ENCODE peak calls at places on chromosomes 2 and 18, in seven cellular contexts. One of them, this sample, is unnamed.

GRCh38 chr18:13216092-13216582 is 2.4 kb upstream of the LDLRAD4 start:
- DNase-seq in astrocyte of the spinal cord: peak
- DNase-seq in GM04504: peak
- DNase-seq in HTR-8/SVneo: peak
- DNase-seq in fibroblast of the aortic adventitia: peak
- DNase-seq in stimulated activated CD4-positive, alpha-beta T cell treated with anti-CD3 and anti-CD28 coated beads, TNF-alpha, amount 100 ng/mL, for 24 hours: peak
- DNase-seq in upper lobe of left lung: no peak
- DNase-seq in this sample: peak

GRCh38 chr2:98252394-98252793 is 93.9 kb upstream of the CNGA3 start:
- DNase-seq in astrocyte of the spinal cord: no peak
- DNase-seq in fibroblast of the aortic adventitia: no peak
- DNase-seq in GM04504: no peak
- DNase-seq in upper lobe of left lung: no peak
- DNase-seq in HTR-8/SVneo: no peak
- DNase-seq in stimulated activated CD4-positive, alpha-beta T cell treated with anti-CD3 and anti-CD28 coated beads, TNF-alpha, amount 100 ng/mL, for 24 hours: no peak
- DNase-seq in this sample: no peak

GRCh38 chr2:11896386-11896785 is 150.0 kb downstream of the LPIN1 start:
- DNase-seq in upper lobe of left lung: no peak
- DNase-seq in HTR-8/SVneo: no peak
- DNase-seq in stimulated activated CD4-positive, alpha-beta T cell treated with anti-CD3 and anti-CD28 coated beads, TNF-alpha, amount 100 ng/mL, for 24 hours: no peak
- DNase-seq in GM04504: no peak
- DNase-seq in astrocyte of the spinal cord: peak
- DNase-seq in fibroblast of the aortic adventitia: no peak
- DNase-seq in this sample: no peak

GRCh38 chr2:199861116-199861774 is 10.3 kb upstream of the FTCDNL1 start:
- DNase-seq in HTR-8/SVneo: peak
- DNase-seq in upper lobe of left lung: no peak
- DNase-seq in astrocyte of the spinal cord: peak
- DNase-seq in GM04504: no peak
- DNase-seq in fibroblast of the aortic adventitia: peak
- DNase-seq in stimulated activated CD4-positive, alpha-beta T cell treated with anti-CD3 and anti-CD28 coated beads, TNF-alpha, amount 100 ng/mL, for 24 hours: no peak
- DNase-seq in this sample: no peak

GRCh38 chr2:26072925-26073768 is 39.3 kb downstream of the RAB10 start:
- DNase-seq in fibroblast of the aortic adventitia: peak
- DNase-seq in upper lobe of left lung: no peak
- DNase-seq in HTR-8/SVneo: no peak
- DNase-seq in astrocyte of the spinal cord: no peak
- DNase-seq in GM04504: no peak
- DNase-seq in stimulated activated CD4-positive, alpha-beta T cell treated with anti-CD3 and anti-CD28 coated beads, TNF-alpha, amount 100 ng/mL, for 24 hours: no peak
- DNase-seq in this sample: no peak

GRCh38 chr2:150357770-150358467 is 129.5 kb downstream of the RND3 start:
- DNase-seq in HTR-8/SVneo: no peak
- DNase-seq in stimulated activated CD4-positive, alpha-beta T cell treated with anti-CD3 and anti-CD28 coated beads, TNF-alpha, amount 100 ng/mL, for 24 hours: no peak
- DNase-seq in upper lobe of left lung: no peak
- DNase-seq in astrocyte of the spinal cord: no peak
- DNase-seq in GM04504: no peak
- DNase-seq in fibroblast of the aortic adventitia: peak
- DNase-seq in this sample: no peak

GRCh38 chr2:54380627-54381026 is 75.5 kb upstream of the SPTBN1 start:
- DNase-seq in GM04504: no peak
- DNase-seq in upper lobe of left lung: no peak
- DNase-seq in astrocyte of the spinal cord: peak
- DNase-seq in fibroblast of the aortic adventitia: no peak
- DNase-seq in HTR-8/SVneo: no peak
- DNase-seq in stimulated activated CD4-positive, alpha-beta T cell treated with anti-CD3 and anti-CD28 coated beads, TNF-alpha, amount 100 ng/mL, for 24 hours: no peak
- DNase-seq in this sample: no peak

GRCh38 chr2:114550895-114551793 is 108.7 kb downstream of the DPP10 start:
- DNase-seq in fibroblast of the aortic adventitia: peak
- DNase-seq in GM04504: no peak
- DNase-seq in upper lobe of left lung: no peak
- DNase-seq in HTR-8/SVneo: peak
- DNase-seq in astrocyte of the spinal cord: peak
- DNase-seq in stimulated activated CD4-positive, alpha-beta T cell treated with anti-CD3 and anti-CD28 coated beads, TNF-alpha, amount 100 ng/mL, for 24 hours: peak
- DNase-seq in this sample: peak

GRCh38 chr2:82599021-82599420 is 1860.1 kb downstream of the SUCLG1 start:
- DNase-seq in stimulated activated CD4-positive, alpha-beta T cell treated with anti-CD3 and anti-CD28 coated beads, TNF-alpha, amount 100 ng/mL, for 24 hours: no peak
- DNase-seq in GM04504: no peak
- DNase-seq in fibroblast of the aortic adventitia: no peak
- DNase-seq in astrocyte of the spinal cord: no peak
- DNase-seq in upper lobe of left lung: no peak
- DNase-seq in HTR-8/SVneo: no peak
- DNase-seq in this sample: no peak

GRCh38 chr2:237695201-237695780 is 67.9 kb downstream of the LRRFIP1 start:
- DNase-seq in astrocyte of the spinal cord: peak
- DNase-seq in fibroblast of the aortic adventitia: peak
- DNase-seq in upper lobe of left lung: no peak
- DNase-seq in GM04504: peak
- DNase-seq in stimulated activated CD4-positive, alpha-beta T cell treated with anti-CD3 and anti-CD28 coated beads, TNF-alpha, amount 100 ng/mL, for 24 hours: no peak
- DNase-seq in HTR-8/SVneo: peak
- DNase-seq in this sample: peak

GRCh38 chr2:61443342-61444041 is 27.4 kb downstream of the USP34 start:
- DNase-seq in upper lobe of left lung: no peak
- DNase-seq in stimulated activated CD4-positive, alpha-beta T cell treated with anti-CD3 and anti-CD28 coated beads, TNF-alpha, amount 100 ng/mL, for 24 hours: no peak
- DNase-seq in astrocyte of the spinal cord: no peak
- DNase-seq in GM04504: no peak
- DNase-seq in HTR-8/SVneo: no peak
- DNase-seq in fibroblast of the aortic adventitia: no peak
- DNase-seq in this sample: no peak

GRCh38 chr18:68740966-68741365 is 26.1 kb upstream of the TMX3 start:
- DNase-seq in astrocyte of the spinal cord: no peak
- DNase-seq in stimulated activated CD4-positive, alpha-beta T cell treated with anti-CD3 and anti-CD28 coated beads, TNF-alpha, amount 100 ng/mL, for 24 hours: no peak
- DNase-seq in HTR-8/SVneo: no peak
- DNase-seq in fibroblast of the aortic adventitia: no peak
- DNase-seq in GM04504: no peak
- DNase-seq in upper lobe of left lung: no peak
- DNase-seq in this sample: no peak

GRCh38 chr2:219687266-219687665 is 59.8 kb downstream of the SLC4A3 start:
- DNase-seq in GM04504: no peak
- DNase-seq in astrocyte of the spinal cord: peak
- DNase-seq in stimulated activated CD4-positive, alpha-beta T cell treated with anti-CD3 and anti-CD28 coated beads, TNF-alpha, amount 100 ng/mL, for 24 hours: no peak
- DNase-seq in upper lobe of left lung: no peak
- DNase-seq in HTR-8/SVneo: no peak
- DNase-seq in fibroblast of the aortic adventitia: peak
- DNase-seq in this sample: no peak

GRCh38 chr18:75502286-75502685 is 74.8 kb upstream of the SMIM21 start:
- DNase-seq in astrocyte of the spinal cord: no peak
- DNase-seq in HTR-8/SVneo: no peak
- DNase-seq in stimulated activated CD4-positive, alpha-beta T cell treated with anti-CD3 and anti-CD28 coated beads, TNF-alpha, amount 100 ng/mL, for 24 hours: no peak
- DNase-seq in GM04504: no peak
- DNase-seq in upper lobe of left lung: no peak
- DNase-seq in fibroblast of the aortic adventitia: peak
- DNase-seq in this sample: no peak

GRCh38 chr2:44450082-44450481 is 88.3 kb downstream of the CAMKMT start:
- DNase-seq in HTR-8/SVneo: no peak
- DNase-seq in fibroblast of the aortic adventitia: no peak
- DNase-seq in GM04504: no peak
- DNase-seq in astrocyte of the spinal cord: no peak
- DNase-seq in upper lobe of left lung: no peak
- DNase-seq in stimulated activated CD4-positive, alpha-beta T cell treated with anti-CD3 and anti-CD28 coated beads, TNF-alpha, amount 100 ng/mL, for 24 hours: no peak
- DNase-seq in this sample: no peak

GRCh38 chr2:30680121-30680520 is 127.1 kb downstream of the CAPN13 start:
- DNase-seq in stimulated activated CD4-positive, alpha-beta T cell treated with anti-CD3 and anti-CD28 coated beads, TNF-alpha, amount 100 ng/mL, for 24 hours: no peak
- DNase-seq in upper lobe of left lung: no peak
- DNase-seq in astrocyte of the spinal cord: no peak
- DNase-seq in HTR-8/SVneo: no peak
- DNase-seq in GM04504: no peak
- DNase-seq in fibroblast of the aortic adventitia: no peak
- DNase-seq in this sample: no peak

GRCh38 chr18:10022365-10022764 is 108.5 kb downstream of the VAPA start:
- DNase-seq in GM04504: no peak
- DNase-seq in astrocyte of the spinal cord: no peak
- DNase-seq in upper lobe of left lung: no peak
- DNase-seq in fibroblast of the aortic adventitia: no peak
- DNase-seq in stimulated activated CD4-positive, alpha-beta T cell treated with anti-CD3 and anti-CD28 coated beads, TNF-alpha, amount 100 ng/mL, for 24 hours: no peak
- DNase-seq in HTR-8/SVneo: no peak
- DNase-seq in this sample: no peak

GRCh38 chr2:161414385-161415040 is 1.6 kb upstream of the TBR1 start:
- DNase-seq in HTR-8/SVneo: no peak
- DNase-seq in fibroblast of the aortic adventitia: peak
- DNase-seq in stimulated activated CD4-positive, alpha-beta T cell treated with anti-CD3 and anti-CD28 coated beads, TNF-alpha, amount 100 ng/mL, for 24 hours: no peak
- DNase-seq in upper lobe of left lung: peak
- DNase-seq in astrocyte of the spinal cord: peak
- DNase-seq in GM04504: no peak
- DNase-seq in this sample: no peak

GRCh38 chr2:46978696-46979095 is 63.1 kb upstream of the MCFD2 start:
- DNase-seq in fibroblast of the aortic adventitia: no peak
- DNase-seq in stimulated activated CD4-positive, alpha-beta T cell treated with anti-CD3 and anti-CD28 coated beads, TNF-alpha, amount 100 ng/mL, for 24 hours: no peak
- DNase-seq in HTR-8/SVneo: no peak
- DNase-seq in upper lobe of left lung: no peak
- DNase-seq in astrocyte of the spinal cord: no peak
- DNase-seq in GM04504: no peak
- DNase-seq in this sample: peak

GRCh38 chr2:38406597-38407110 is 29.6 kb upstream of the ATL2 start:
- DNase-seq in astrocyte of the spinal cord: no peak
- DNase-seq in fibroblast of the aortic adventitia: peak
- DNase-seq in upper lobe of left lung: no peak
- DNase-seq in GM04504: no peak
- DNase-seq in stimulated activated CD4-positive, alpha-beta T cell treated with anti-CD3 and anti-CD28 coated beads, TNF-alpha, amount 100 ng/mL, for 24 hours: no peak
- DNase-seq in HTR-8/SVneo: no peak
- DNase-seq in this sample: no peak

GRCh38 chr2:30780776-30781330 is 26.4 kb downstream of the CAPN13 start:
- DNase-seq in stimulated activated CD4-positive, alpha-beta T cell treated with anti-CD3 and anti-CD28 coated beads, TNF-alpha, amount 100 ng/mL, for 24 hours: no peak
- DNase-seq in GM04504: no peak
- DNase-seq in fibroblast of the aortic adventitia: no peak
- DNase-seq in upper lobe of left lung: no peak
- DNase-seq in astrocyte of the spinal cord: no peak
- DNase-seq in HTR-8/SVneo: no peak
- DNase-seq in this sample: no peak

GRCh38 chr2:40197121-40197520 is 254.8 kb downstream of the SLC8A1 start:
- DNase-seq in HTR-8/SVneo: no peak
- DNase-seq in GM04504: no peak
- DNase-seq in upper lobe of left lung: no peak
- DNase-seq in astrocyte of the spinal cord: no peak
- DNase-seq in stimulated activated CD4-positive, alpha-beta T cell treated with anti-CD3 and anti-CD28 coated beads, TNF-alpha, amount 100 ng/mL, for 24 hours: no peak
- DNase-seq in fibroblast of the aortic adventitia: no peak
- DNase-seq in this sample: no peak

GRCh38 chr2:231198291-231199173 is at the start of gene ARMC9:
- DNase-seq in fibroblast of the aortic adventitia: peak
- DNase-seq in GM04504: no peak
- DNase-seq in astrocyte of the spinal cord: peak
- DNase-seq in upper lobe of left lung: peak
- DNase-seq in HTR-8/SVneo: peak
- DNase-seq in stimulated activated CD4-positive, alpha-beta T cell treated with anti-CD3 and anti-CD28 coated beads, TNF-alpha, amount 100 ng/mL, for 24 hours: peak
- DNase-seq in this sample: peak

GRCh38 chr2:209358992-209359391 is 64.9 kb upstream of the MAP2 start:
- DNase-seq in stimulated activated CD4-positive, alpha-beta T cell treated with anti-CD3 and anti-CD28 coated beads, TNF-alpha, amount 100 ng/mL, for 24 hours: no peak
- DNase-seq in HTR-8/SVneo: no peak
- DNase-seq in GM04504: no peak
- DNase-seq in upper lobe of left lung: no peak
- DNase-seq in astrocyte of the spinal cord: no peak
- DNase-seq in fibroblast of the aortic adventitia: no peak
- DNase-seq in this sample: no peak

GRCh38 chr2:72916743-72917137 is 579 bp upstream of the EMX1 start:
- DNase-seq in HTR-8/SVneo: no peak
- DNase-seq in upper lobe of left lung: peak
- DNase-seq in fibroblast of the aortic adventitia: no peak
- DNase-seq in GM04504: no peak
- DNase-seq in stimulated activated CD4-positive, alpha-beta T cell treated with anti-CD3 and anti-CD28 coated beads, TNF-alpha, amount 100 ng/mL, for 24 hours: no peak
- DNase-seq in astrocyte of the spinal cord: no peak
- DNase-seq in this sample: no peak

GRCh38 chr18:27461957-27462356 is 276.8 kb upstream of the CHST9 start:
- DNase-seq in astrocyte of the spinal cord: no peak
- DNase-seq in fibroblast of the aortic adventitia: no peak
- DNase-seq in GM04504: no peak
- DNase-seq in stimulated activated CD4-positive, alpha-beta T cell treated with anti-CD3 and anti-CD28 coated beads, TNF-alpha, amount 100 ng/mL, for 24 hours: no peak
- DNase-seq in upper lobe of left lung: no peak
- DNase-seq in HTR-8/SVneo: no peak
- DNase-seq in this sample: no peak

GRCh38 chr2:3334392-3334791 is 43.2 kb downstream of the EIPR1 start:
- DNase-seq in upper lobe of left lung: no peak
- DNase-seq in GM04504: no peak
- DNase-seq in astrocyte of the spinal cord: no peak
- DNase-seq in stimulated activated CD4-positive, alpha-beta T cell treated with anti-CD3 and anti-CD28 coated beads, TNF-alpha, amount 100 ng/mL, for 24 hours: no peak
- DNase-seq in fibroblast of the aortic adventitia: peak
- DNase-seq in HTR-8/SVneo: no peak
- DNase-seq in this sample: no peak

GRCh38 chr2:156017486-156017885 is 315.0 kb downstream of the NR4A2 start:
- DNase-seq in stimulated activated CD4-positive, alpha-beta T cell treated with anti-CD3 and anti-CD28 coated beads, TNF-alpha, amount 100 ng/mL, for 24 hours: no peak
- DNase-seq in upper lobe of left lung: no peak
- DNase-seq in HTR-8/SVneo: no peak
- DNase-seq in fibroblast of the aortic adventitia: no peak
- DNase-seq in GM04504: no peak
- DNase-seq in astrocyte of the spinal cord: no peak
- DNase-seq in this sample: no peak

GRCh38 chr2:17719562-17720371 is 33.8 kb downstream of the SMC6 start:
- DNase-seq in HTR-8/SVneo: peak
- DNase-seq in GM04504: no peak
- DNase-seq in fibroblast of the aortic adventitia: peak
- DNase-seq in astrocyte of the spinal cord: peak
- DNase-seq in upper lobe of left lung: no peak
- DNase-seq in stimulated activated CD4-positive, alpha-beta T cell treated with anti-CD3 and anti-CD28 coated beads, TNF-alpha, amount 100 ng/mL, for 24 hours: no peak
- DNase-seq in this sample: no peak

GRCh38 chr2:207061181-207061580 is 104.6 kb downstream of the KLF7 start:
- DNase-seq in upper lobe of left lung: no peak
- DNase-seq in GM04504: no peak
- DNase-seq in astrocyte of the spinal cord: no peak
- DNase-seq in fibroblast of the aortic adventitia: no peak
- DNase-seq in stimulated activated CD4-positive, alpha-beta T cell treated with anti-CD3 and anti-CD28 coated beads, TNF-alpha, amount 100 ng/mL, for 24 hours: no peak
- DNase-seq in HTR-8/SVneo: no peak
- DNase-seq in this sample: no peak

GRCh38 chr2:161100216-161100615 is 60.0 kb upstream of the TANK start:
- DNase-seq in GM04504: no peak
- DNase-seq in stimulated activated CD4-positive, alpha-beta T cell treated with anti-CD3 and anti-CD28 coated beads, TNF-alpha, amount 100 ng/mL, for 24 hours: no peak
- DNase-seq in astrocyte of the spinal cord: no peak
- DNase-seq in HTR-8/SVneo: no peak
- DNase-seq in fibroblast of the aortic adventitia: no peak
- DNase-seq in upper lobe of left lung: no peak
- DNase-seq in this sample: no peak

GRCh38 chr18:79805211-79805862 is 7.6 kb downstream of the KCNG2 start:
- DNase-seq in fibroblast of the aortic adventitia: no peak
- DNase-seq in GM04504: no peak
- DNase-seq in upper lobe of left lung: no peak
- DNase-seq in stimulated activated CD4-positive, alpha-beta T cell treated with anti-CD3 and anti-CD28 coated beads, TNF-alpha, amount 100 ng/mL, for 24 hours: no peak
- DNase-seq in astrocyte of the spinal cord: no peak
- DNase-seq in HTR-8/SVneo: no peak
- DNase-seq in this sample: no peak

GRCh38 chr2:151040036-151040435 is 221.6 kb downstream of the RBM43 start:
- DNase-seq in GM04504: no peak
- DNase-seq in fibroblast of the aortic adventitia: no peak
- DNase-seq in upper lobe of left lung: no peak
- DNase-seq in astrocyte of the spinal cord: no peak
- DNase-seq in stimulated activated CD4-positive, alpha-beta T cell treated with anti-CD3 and anti-CD28 coated beads, TNF-alpha, amount 100 ng/mL, for 24 hours: no peak
- DNase-seq in HTR-8/SVneo: no peak
- DNase-seq in this sample: no peak

GRCh38 chr2:85161626-85161960 is 28.4 kb downstream of the TCF7L1 start:
- DNase-seq in GM04504: no peak
- DNase-seq in HTR-8/SVneo: no peak
- DNase-seq in stimulated activated CD4-positive, alpha-beta T cell treated with anti-CD3 and anti-CD28 coated beads, TNF-alpha, amount 100 ng/mL, for 24 hours: no peak
- DNase-seq in fibroblast of the aortic adventitia: peak
- DNase-seq in upper lobe of left lung: no peak
- DNase-seq in astrocyte of the spinal cord: peak
- DNase-seq in this sample: no peak